ENCODE peak calls at places on chromosomes 2 and 18, in ten cellular contexts. H, J, V, T, Z, Y, Q, U, X and K are unnamed samples.

GRCh38 chr2:237314198-237314597 is 99.8 kb downstream of the COL6A3 start:
- DNase-seq in J (no peak), Q (no peak), U (no peak), Y (no peak), Z (no peak), V (no peak), T (no peak), X (no peak), H (no peak), K (no peak)

GRCh38 chr2:9950521-9951271 is 797 bp upstream of the GRHL1 start:
- DNase-seq in Z (peak), Y (peak), T (no peak), U (peak), J (peak), X (peak), H (peak), V (peak), Q (peak), K (peak)

GRCh38 chr2:74845217-74845751 is 11.4 kb downstream of the HK2 start:
- DNase-seq in X (no peak), T (peak), H (peak), Y (peak), J (no peak), Q (peak), U (peak), Z (no peak), V (no peak), K (no peak)

GRCh38 chr2:219104107-219105050 is 43.7 kb upstream of the IHH start:
- DNase-seq in T (peak), U (no peak), X (no peak), H (peak), Q (no peak), V (peak), J (peak), Z (peak), Y (no peak), K (no peak)

GRCh38 chr2:105196651-105197050 is 44.9 kb upstream of the GPR45 start:
- DNase-seq in H (no peak), J (no peak), Q (peak), X (no peak), V (no peak), Y (no peak), T (no peak), U (no peak), Z (no peak), K (no peak)

GRCh38 chr18:35610089-35610488 is 28.5 kb downstream of the GALNT1 start:
- DNase-seq in Q (no peak), T (no peak), V (no peak), Y (no peak), Z (no peak), H (no peak), J (no peak), X (no peak), U (no peak), K (no peak)

GRCh38 chr18:11901826-11902438 is 6.2 kb downstream of the MPPE1 start:
- DNase-seq in H (no peak), V (no peak), X (no peak), U (no peak), J (no peak), T (no peak), Q (no peak), Z (no peak), Y (no peak), K (no peak)

GRCh38 chr18:36648803-36649202 is 180.0 kb downstream of the TPGS2 start:
- DNase-seq in U (no peak), Q (no peak), Y (no peak), Z (no peak), H (no peak), V (no peak), X (no peak), T (no peak), J (no peak), K (no peak)

GRCh38 chr2:168062054-168062453 is 185.3 kb downstream of the STK39 start:
- DNase-seq in U (no peak), J (no peak), Q (no peak), T (no peak), Y (no peak), X (no peak), H (no peak), Z (no peak), V (no peak), K (no peak)

GRCh38 chr2:215660687-215661086 is 224.8 kb upstream of the FN1 start:
- DNase-seq in T (peak), Q (no peak), Z (no peak), U (no peak), X (no peak), V (no peak), Y (no peak), H (no peak), J (no peak), K (no peak)

GRCh38 chr2:232316382-232317190 is 62.0 kb upstream of the ALPP start:
- DNase-seq in V (no peak), Q (no peak), U (no peak), H (peak), Z (no peak), X (no peak), J (no peak), Y (no peak), T (no peak), K (no peak)

GRCh38 chr2:82316573-82317371 is 2012.2 kb upstream of the LRRTM1 start:
- DNase-seq in V (no peak), Z (no peak), Q (no peak), Y (no peak), T (no peak), U (no peak), J (no peak), H (no peak), X (no peak), K (no peak)

GRCh38 chr18:60599267-60599666 is 226.7 kb upstream of the MC4R start:
- DNase-seq in T (no peak), Q (no peak), U (no peak), Y (no peak), X (no peak), Z (no peak), H (no peak), V (no peak), J (peak), K (no peak)

GRCh38 chr2:166411473-166412230 is 35.9 kb upstream of the SCN9A start:
- DNase-seq in U (no peak), Y (no peak), T (no peak), Q (no peak), J (no peak), V (no peak), H (no peak), X (no peak), Z (no peak), K (no peak)

GRCh38 chr2:188314314-188315054 is 22.8 kb downstream of the GULP1 start:
- DNase-seq in Z (no peak), H (no peak), Q (no peak), T (no peak), V (no peak), X (no peak), J (no peak), U (no peak), Y (no peak), K (no peak)

GRCh38 chr2:64143154-64144056 is 815 bp downstream of the PELI1 start:
- DNase-seq in Y (no peak), Z (no peak), X (peak), Q (no peak), T (peak), H (peak), U (peak), J (peak), V (no peak), K (peak)

GRCh38 chr2:133200684-133201421 is 367.4 kb downstream of the NCKAP5 start:
- DNase-seq in Y (no peak), V (no peak), H (no peak), Q (no peak), T (peak), J (no peak), Z (no peak), X (no peak), U (no peak), K (no peak)

GRCh38 chr2:189681903-189682302 is 7.4 kb downstream of the ANKAR start:
- DNase-seq in X (no peak), Z (no peak), J (no peak), T (no peak), V (no peak), Y (no peak), H (no peak), U (no peak), Q (no peak), K (no peak)

GRCh38 chr2:168233166-168233565 is 14.2 kb downstream of the STK39 start:
- DNase-seq in Q (no peak), V (no peak), T (no peak), Z (no peak), X (no peak), U (no peak), Y (no peak), H (no peak), J (no peak), K (no peak)

GRCh38 chr2:100011272-100011711 is 131.1 kb downstream of the AFF3 start:
- DNase-seq in J (no peak), Q (no peak), H (no peak), V (no peak), U (no peak), X (no peak), Y (no peak), T (peak), Z (no peak), K (no peak)

GRCh38 chr2:236991874-236992273 is 93.8 kb upstream of the COPS8 start:
- DNase-seq in V (no peak), Q (no peak), J (no peak), T (no peak), X (no peak), H (no peak), Z (no peak), U (no peak), Y (no peak), K (no peak)

GRCh38 chr2:85419009-85419711 is 646 bp downstream of the SH2D6 start:
- DNase-seq in T (no peak), Y (no peak), X (no peak), U (no peak), Q (no peak), H (no peak), Z (no peak), J (no peak), V (no peak), K (no peak)

GRCh38 chr2:214410128-214410775 is 602 bp upstream of the VWC2L start:
- DNase-seq in U (no peak), H (no peak), T (no peak), V (no peak), J (no peak), X (no peak), Z (no peak), Q (no peak), Y (no peak), K (no peak)

GRCh38 chr2:71466301-71467179 is 13.2 kb downstream of the DYSF start:
- DNase-seq in V (peak), T (no peak), Y (peak), U (no peak), H (peak), Z (peak), X (no peak), J (peak), Q (no peak), K (peak)

GRCh38 chr18:46061387-46061786 is 10.7 kb downstream of the PSTPIP2 start:
- DNase-seq in T (no peak), U (no peak), X (no peak), Z (no peak), Q (no peak), V (no peak), H (no peak), Y (peak), J (no peak), K (no peak)

GRCh38 chr2:109164739-109165221 is 35.8 kb downstream of the SH3RF3 start:
- DNase-seq in Y (no peak), X (no peak), H (no peak), J (no peak), Q (no peak), T (peak), U (no peak), V (no peak), Z (no peak), K (no peak)

GRCh38 chr2:5734866-5735861 is 43.0 kb downstream of the SOX11 start:
- DNase-seq in X (no peak), V (no peak), Z (no peak), T (no peak), J (no peak), U (no peak), Q (peak), H (no peak), Y (no peak), K (no peak)

GRCh38 chr2:236675051-236675450 is 105.4 kb downstream of the ACKR3 start:
- DNase-seq in Y (no peak), Z (no peak), J (no peak), U (no peak), T (peak), H (no peak), V (no peak), Q (no peak), X (no peak), K (no peak)

GRCh38 chr2:132733119-132733518 is 63.1 kb upstream of the LYPD1 start:
- DNase-seq in Q (no peak), Y (no peak), J (no peak), T (no peak), U (no peak), V (no peak), H (no peak), X (no peak), Z (no peak), K (no peak)

GRCh38 chr18:58234359-58234741 is 190.3 kb downstream of the NEDD4L start:
- DNase-seq in Q (no peak), J (no peak), Z (no peak), V (no peak), U (no peak), H (no peak), T (no peak), Y (no peak), X (no peak), K (no peak)

GRCh38 chr2:2570360-2570759 is 239.3 kb upstream of the MYT1L start:
- DNase-seq in V (no peak), T (no peak), Z (no peak), Y (peak), H (no peak), Q (peak), J (no peak), X (no peak), U (no peak), K (no peak)

GRCh38 chr2:105712981-105713596 is 31.6 kb upstream of the NCK2 start:
- DNase-seq in Z (no peak), T (peak), Y (no peak), X (no peak), V (no peak), J (no peak), Q (no peak), U (no peak), H (no peak), K (no peak)

GRCh38 chr2:223815186-223815883 is 22.0 kb downstream of the AP1S3 start:
- DNase-seq in Q (no peak), V (no peak), U (no peak), H (no peak), J (no peak), Z (no peak), T (peak), Y (no peak), X (no peak), K (no peak)

GRCh38 chr2:217890445-217890844 is 112.3 kb downstream of the TNS1 start:
- DNase-seq in Y (no peak), V (no peak), T (peak), X (no peak), H (no peak), U (no peak), J (no peak), Q (no peak), Z (no peak), K (peak)

GRCh38 chr2:84701880-84702279 is 179.0 kb downstream of the TRABD2A start:
- DNase-seq in Z (no peak), Y (no peak), Q (no peak), J (no peak), X (no peak), V (no peak), U (no peak), T (peak), H (no peak), K (no peak)

GRCh38 chr2:36824281-36824680 is 127.8 kb downstream of the VIT start:
- DNase-seq in Z (no peak), U (no peak), X (no peak), T (no peak), Q (no peak), Y (no peak), J (no peak), H (no peak), V (no peak), K (no peak)

GRCh38 chr2:134375935-134376334 is 122.1 kb downstream of the MGAT5 start:
- DNase-seq in X (no peak), H (no peak), Z (no peak), Q (no peak), U (no peak), J (no peak), V (no peak), T (peak), Y (no peak), K (peak)
- TF ChIP-seq CTCF in X (no peak), H (no peak), Z (peak), Q (peak), U (no peak), J (no peak), V (no peak), T (peak), Y (no peak), K (no peak)

GRCh38 chr2:12606472-12607000 is 110.2 kb upstream of the TRIB2 start:
- DNase-seq in T (peak), Q (no peak), X (no peak), Z (no peak), U (no peak), J (no peak), H (no peak), Y (no peak), V (no peak), K (no peak)
- TF ChIP-seq CTCF in T (peak), Q (no peak), X (no peak), Z (no peak), U (no peak), J (no peak), H (no peak), Y (no peak), V (peak), K (no peak)

DNA sequence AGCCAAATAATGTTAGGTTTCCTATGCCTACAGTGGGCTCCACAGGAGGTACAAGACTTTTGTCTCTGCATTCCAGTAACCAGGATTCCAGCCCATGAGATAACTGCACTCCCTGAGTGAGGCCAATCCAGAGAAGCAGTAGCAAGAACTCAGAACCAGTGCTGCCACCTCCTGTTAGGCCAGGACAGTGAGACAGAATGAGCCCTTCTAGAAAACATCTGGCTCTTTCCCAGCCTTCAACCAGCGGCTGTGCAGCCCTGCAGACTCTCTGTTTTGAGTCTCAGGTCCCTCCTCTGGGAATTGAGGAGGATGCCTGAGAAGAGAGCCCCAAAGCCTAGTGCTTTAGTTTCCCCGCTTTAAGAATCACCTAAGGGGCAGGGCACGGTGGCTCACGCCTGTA is 44.2 kb downstream of the ARID5A start:
- DNase-seq in T (no peak), Y (no peak), X (no peak), J (peak), U (no peak), V (peak), H (peak), Z (no peak), Q (no peak), K (no peak)
- TF ChIP-seq CTCF in T (no peak), Y (no peak), X (no peak), J (no peak), U (no peak), V (peak), H (no peak), Z (no peak), Q (no peak), K (no peak)

DNA sequence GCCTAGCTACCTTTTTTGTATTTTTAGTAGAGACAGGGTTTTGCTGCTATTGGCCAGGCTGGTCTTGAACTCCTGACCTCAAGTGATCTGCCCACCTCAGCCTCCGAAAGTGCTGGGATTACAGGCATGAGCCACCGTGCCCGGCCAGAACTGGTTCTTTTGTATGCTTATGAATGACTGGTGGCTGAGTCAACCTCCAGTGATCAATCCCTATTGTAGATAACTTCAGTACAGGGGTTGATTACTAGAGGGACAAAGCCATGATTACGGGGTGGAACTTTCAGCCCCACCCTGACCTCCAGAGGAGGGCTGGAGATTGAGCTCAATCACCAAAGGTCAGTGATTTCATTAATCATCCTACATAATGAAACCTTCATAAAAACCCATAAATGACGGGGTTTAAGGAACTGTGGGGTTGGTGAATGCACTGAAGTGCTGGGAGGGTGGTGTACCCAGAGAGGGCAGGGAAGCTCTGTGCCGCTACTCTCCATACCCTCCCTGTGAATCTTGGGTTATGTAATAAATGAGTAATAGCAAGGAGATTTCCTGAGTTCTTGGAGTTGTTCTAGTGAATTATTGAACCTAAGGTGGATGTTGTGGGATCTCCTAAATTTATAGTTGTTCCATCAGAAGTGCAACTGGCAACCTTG is 281.8 kb upstream of the CXCR4 start:
- DNase-seq in Z (no peak), V (no peak), J (no peak), X (no peak), Q (no peak), Y (no peak), H (no peak), T (no peak), U (no peak), K (no peak)
- TF ChIP-seq CTCF in Z (no peak), V (no peak), J (no peak), X (no peak), Q (no peak), Y (no peak), H (no peak), T (no peak), U (no peak), K (no peak)

DNA sequence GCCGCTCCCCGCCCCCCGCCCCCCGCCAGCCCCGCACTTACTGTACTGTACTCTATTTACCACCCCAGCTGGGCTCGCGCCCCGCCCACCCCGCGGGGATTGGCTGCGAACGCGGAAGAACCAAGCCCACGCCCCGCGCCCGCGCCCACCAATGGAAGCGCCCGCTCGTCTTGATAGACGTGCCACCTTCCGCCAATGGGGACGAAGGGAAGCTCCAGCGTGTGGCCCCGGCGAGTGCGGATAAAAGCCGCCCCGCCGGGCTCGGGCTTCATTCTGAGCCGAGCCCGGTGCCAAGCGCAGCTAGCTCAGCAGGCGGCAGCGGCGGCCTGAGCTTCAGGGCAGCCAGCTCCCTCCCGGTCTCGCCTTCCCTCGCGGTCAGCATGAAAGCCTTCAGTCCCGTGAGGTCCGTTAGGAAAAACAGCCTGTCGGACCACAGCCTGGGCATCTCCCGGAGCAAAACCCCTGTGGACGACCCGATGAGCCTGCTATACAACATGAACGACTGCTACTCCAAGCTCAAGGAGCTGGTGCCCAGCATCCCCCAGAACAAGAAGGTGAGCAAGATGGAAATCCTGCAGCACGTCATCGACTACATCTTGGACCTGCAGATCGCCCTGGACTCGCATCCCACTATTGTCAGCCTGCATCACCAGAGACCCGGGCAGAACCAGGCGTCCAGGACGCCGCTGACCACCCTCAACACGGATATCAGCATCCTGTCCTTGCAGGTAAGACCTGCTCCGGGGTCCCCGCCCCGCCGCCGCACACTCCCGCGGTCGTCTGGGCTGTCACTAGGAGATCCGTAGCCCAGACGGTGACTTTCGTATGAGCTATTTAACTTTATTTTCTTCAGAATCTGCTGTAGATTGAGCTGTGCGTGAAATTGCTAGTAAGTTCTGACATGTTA is at the start of gene ID2:
- DNase-seq in V (peak), Q (peak), X (peak), T (peak), Y (peak), H (peak), U (peak), J (peak), Z (peak), K (peak)
- TF ChIP-seq CTCF in V (peak), Q (no peak), X (no peak), T (no peak), Y (no peak), H (no peak), U (no peak), J (no peak), Z (no peak), K (no peak)

GRCh38 chr2:229578052-229578846 is 136.1 kb downstream of the DNER start:
- DNase-seq in Z (no peak), T (no peak), U (no peak), H (no peak), J (no peak), Y (no peak), X (no peak), V (no peak), Q (no peak), K (peak)
- TF ChIP-seq CTCF in Z (no peak), T (no peak), U (no peak), H (no peak), J (no peak), Y (no peak), X (no peak), V (no peak), Q (no peak), K (no peak)